ENCODE peak calls at places on chromosomes 11 and 22, in eight cellular contexts. U, A, I, C, Z, R, X and D are unnamed samples.

GRCh38 chr11:124329787-124330478 is 9.9 kb upstream of the OR8D2 start:
- DNase-seq in C (no peak), R (no peak), I (no peak), Z (no peak), A (no peak), U (no peak), X (no peak), D (peak)

GRCh38 chr11:111358038-111359001 is 20.8 kb downstream of the POU2AF1 start:
- DNase-seq in C (no peak), I (no peak), R (no peak), A (no peak), X (no peak), Z (no peak), U (no peak), D (no peak)

GRCh38 chr11:269146-269890 is 8.9 kb upstream of the NLRP6 start:
- DNase-seq in R (no peak), X (no peak), A (no peak), I (no peak), U (no peak), Z (no peak), C (no peak), D (no peak)

GRCh38 chr11:58061813-58062212 is 31.1 kb downstream of the OR6Q1 start:
- DNase-seq in R (no peak), U (no peak), A (no peak), X (no peak), C (peak), I (peak), Z (no peak), D (peak)

GRCh38 chr11:131683666-131684065 is 313.3 kb downstream of the NTM start:
- DNase-seq in A (no peak), X (no peak), I (no peak), C (no peak), R (no peak), Z (no peak), U (no peak), D (no peak)

GRCh38 chr11:4607111-4607510 is 920 bp downstream of the TRIM68 start:
- DNase-seq in R (no peak), Z (no peak), X (no peak), U (no peak), C (no peak), I (peak), A (no peak), D (no peak)

GRCh38 chr11:116108161-116108560 is 603.9 kb upstream of the CADM1 start:
- DNase-seq in I (no peak), X (no peak), A (no peak), R (no peak), C (no peak), U (no peak), Z (no peak), D (no peak)

GRCh38 chr11:74726547-74727182 is 4.6 kb downstream of the CHRDL2 start:
- DNase-seq in A (peak), Z (peak), C (peak), X (no peak), I (peak), R (peak), U (peak), D (peak)

GRCh38 chr22:46652930-46653331 is 32.7 kb downstream of the GRAMD4 start:
- DNase-seq in R (no peak), I (no peak), U (no peak), Z (no peak), C (no peak), A (no peak), X (no peak), D (no peak)

GRCh38 chr11:130897262-130898182 is 18.8 kb downstream of the SNX19 start:
- DNase-seq in U (no peak), C (peak), R (peak), X (no peak), I (peak), Z (no peak), A (no peak), D (peak)

GRCh38 chr22:30392661-30393321 is 4.0 kb upstream of the SEC14L2 start:
- DNase-seq in A (no peak), C (no peak), X (no peak), R (no peak), Z (no peak), U (no peak), I (no peak), D (no peak)

GRCh38 chr11:83685730-83686129 is 399.6 kb upstream of the CCDC90B start:
- DNase-seq in I (no peak), Z (no peak), A (no peak), X (no peak), C (no peak), U (no peak), R (no peak), D (no peak)

GRCh38 chr11:10350341-10350740 is 45.5 kb downstream of the ADM start:
- DNase-seq in A (no peak), C (peak), U (no peak), R (no peak), Z (no peak), X (peak), I (peak), D (peak)

GRCh38 chr11:9943346-9944110 is 279.7 kb downstream of the SWAP70 start:
- DNase-seq in X (no peak), U (no peak), C (peak), R (no peak), A (no peak), I (peak), Z (no peak), D (no peak)

GRCh38 chr11:83069441-83070043 is 2.2 kb downstream of the RAB30 start:
- DNase-seq in I (peak), Z (no peak), R (no peak), X (no peak), U (peak), A (no peak), C (no peak), D (no peak)

GRCh38 chr11:1037506-1038055 is 1.1 kb upstream of the MUC6 start:
- DNase-seq in R (no peak), U (no peak), C (no peak), X (no peak), I (no peak), Z (no peak), A (no peak), D (no peak)

GRCh38 chr11:28837599-28837998 is 729.4 kb downstream of the METTL15 start:
- DNase-seq in C (no peak), X (no peak), R (no peak), U (no peak), I (no peak), A (no peak), Z (no peak), D (no peak)

GRCh38 chr11:6411594-6412031 is 7.3 kb downstream of the APBB1 start:
- DNase-seq in X (no peak), A (no peak), R (no peak), Z (peak), C (no peak), I (no peak), U (no peak), D (no peak)

GRCh38 chr22:21582801-21583740 is 15.6 kb downstream of the UBE2L3 start:
- DNase-seq in R (no peak), U (no peak), A (no peak), C (no peak), I (no peak), X (no peak), Z (no peak), D (no peak)

GRCh38 chr11:35298369-35298768 is 121.0 kb downstream of the SLC1A2 start:
- DNase-seq in I (no peak), C (no peak), U (no peak), A (no peak), X (no peak), R (no peak), Z (no peak), D (no peak)

GRCh38 chr11:132852361-132852760 is 679.9 kb downstream of the OPCML start:
- DNase-seq in C (no peak), U (no peak), I (no peak), X (no peak), A (no peak), R (no peak), Z (no peak), D (no peak)

GRCh38 chr11:3939651-3940190 is 84.3 kb downstream of the STIM1 start:
- DNase-seq in Z (no peak), A (no peak), U (no peak), R (no peak), C (peak), X (no peak), I (peak), D (no peak)

GRCh38 chr11:7353100-7353499 is 101.4 kb downstream of the SYT9 start:
- DNase-seq in Z (no peak), U (no peak), C (no peak), R (no peak), I (peak), A (no peak), X (peak), D (peak)

GRCh38 chr22:28429711-28430110 is 249.9 kb downstream of the TTC28 start:
- DNase-seq in A (no peak), U (no peak), R (no peak), Z (no peak), X (no peak), C (no peak), I (peak), D (no peak)

GRCh38 chr11:57001674-57002401 is 13.1 kb downstream of the OR5AK2 start:
- DNase-seq in R (no peak), U (no peak), A (no peak), Z (no peak), C (no peak), X (no peak), I (peak), D (peak)

GRCh38 chr11:76666408-76666807 is 4.1 kb downstream of the LRRC32 start:
- DNase-seq in C (no peak), I (no peak), U (no peak), X (no peak), A (no peak), Z (no peak), R (peak), D (no peak)

GRCh38 chr11:116927163-116927772 is 89.8 kb upstream of the APOA1 start:
- DNase-seq in U (no peak), C (no peak), I (no peak), Z (no peak), A (no peak), R (no peak), X (no peak), D (peak)

GRCh38 chr11:18046116-18046777 is at the start of gene TPH1:
- DNase-seq in Z (no peak), I (peak), X (no peak), U (no peak), R (peak), C (no peak), A (no peak), D (no peak)

GRCh38 chr11:12205330-12205729 is 94.9 kb downstream of the MICAL2 start:
- DNase-seq in R (no peak), C (no peak), A (no peak), U (no peak), I (peak), X (no peak), Z (no peak), D (peak)

GRCh38 chr11:36365937-36366336 is 69.8 kb downstream of the PRR5L start:
- DNase-seq in A (no peak), R (no peak), U (no peak), Z (no peak), C (no peak), X (no peak), I (no peak), D (no peak)